ENCODE peak calls at places on chromosome 19, in eight cellular contexts. One of them, this sample, is unnamed.

GRCh38 chr19:49212302-49212701 is 54.7 kb downstream of the TRPM4 start:
- DNase-seq in retina: peak
- DNase-seq in myocyte: peak
- DNase-seq in amygdala: no peak
- DNase-seq in MCF 10A: peak
- DNase-seq in posterior cingulate gyrus: no peak
- DNase-seq in GM18507: no peak
- DNase-seq in IMR-90: no peak
- DNase-seq in this sample: no peak

GRCh38 chr19:45455707-45456499 is 11.9 kb upstream of the FOSB start:
- DNase-seq in retina: peak
- DNase-seq in myocyte: peak
- DNase-seq in amygdala: no peak
- DNase-seq in MCF 10A: peak
- DNase-seq in posterior cingulate gyrus: no peak
- DNase-seq in GM18507: no peak
- DNase-seq in IMR-90: peak
- DNase-seq in this sample: peak

GRCh38 chr19:29873024-29873800 is 61.4 kb downstream of the CCNE1 start:
- DNase-seq in retina: peak
- DNase-seq in myocyte: peak
- DNase-seq in amygdala: no peak
- DNase-seq in MCF 10A: peak
- DNase-seq in posterior cingulate gyrus: peak
- DNase-seq in GM18507: peak
- DNase-seq in IMR-90: no peak
- DNase-seq in this sample: no peak

GRCh38 chr19:31054430-31054829 is 294.8 kb downstream of the TSHZ3 start:
- DNase-seq in retina: no peak
- DNase-seq in myocyte: peak
- DNase-seq in amygdala: no peak
- DNase-seq in MCF 10A: peak
- DNase-seq in posterior cingulate gyrus: no peak
- DNase-seq in GM18507: no peak
- DNase-seq in IMR-90: peak
- DNase-seq in this sample: no peak

GRCh38 chr19:31127132-31127967 is 221.9 kb downstream of the TSHZ3 start:
- DNase-seq in retina: no peak
- DNase-seq in myocyte: peak
- DNase-seq in amygdala: no peak
- DNase-seq in MCF 10A: peak
- DNase-seq in posterior cingulate gyrus: no peak
- DNase-seq in GM18507: no peak
- DNase-seq in IMR-90: peak
- DNase-seq in this sample: no peak

GRCh38 chr19:3556978-3557460 is 367 bp downstream of the MFSD12 start:
- DNase-seq in retina: peak
- DNase-seq in myocyte: peak
- DNase-seq in amygdala: no peak
- DNase-seq in MCF 10A: peak
- DNase-seq in posterior cingulate gyrus: no peak
- DNase-seq in GM18507: no peak
- DNase-seq in IMR-90: peak
- DNase-seq in this sample: no peak

GRCh38 chr19:5588906-5589676 is 21.3 kb upstream of the TINCR start:
- DNase-seq in retina: no peak
- DNase-seq in myocyte: no peak
- DNase-seq in amygdala: no peak
- DNase-seq in MCF 10A: no peak
- DNase-seq in posterior cingulate gyrus: no peak
- DNase-seq in GM18507: no peak
- DNase-seq in IMR-90: no peak
- DNase-seq in this sample: no peak

GRCh38 chr19:3154957-3155736 is 19.3 kb downstream of the GNA15 start:
- DNase-seq in retina: no peak
- DNase-seq in myocyte: peak
- DNase-seq in amygdala: no peak
- DNase-seq in MCF 10A: peak
- DNase-seq in posterior cingulate gyrus: no peak
- DNase-seq in GM18507: peak
- DNase-seq in IMR-90: peak
- DNase-seq in this sample: peak

GRCh38 chr19:47848871-47849473 is 10.1 kb upstream of the TPRX2 start:
- DNase-seq in retina: peak
- DNase-seq in myocyte: no peak
- DNase-seq in amygdala: no peak
- DNase-seq in MCF 10A: peak
- DNase-seq in posterior cingulate gyrus: no peak
- DNase-seq in GM18507: no peak
- DNase-seq in IMR-90: no peak
- DNase-seq in this sample: no peak

GRCh38 chr19:33622809-33623511 is 1.2 kb downstream of the CHST8 start:
- DNase-seq in retina: peak
- DNase-seq in myocyte: no peak
- DNase-seq in amygdala: no peak
- DNase-seq in MCF 10A: no peak
- DNase-seq in posterior cingulate gyrus: no peak
- DNase-seq in GM18507: no peak
- DNase-seq in IMR-90: no peak
- DNase-seq in this sample: no peak

GRCh38 chr19:23392706-23393105 is 2.6 kb downstream of the ZNF91 start:
- DNase-seq in retina: no peak
- DNase-seq in myocyte: no peak
- DNase-seq in amygdala: no peak
- DNase-seq in MCF 10A: no peak
- DNase-seq in posterior cingulate gyrus: no peak
- DNase-seq in GM18507: no peak
- DNase-seq in IMR-90: no peak
- DNase-seq in this sample: no peak

This sample was measured in DMS 273 treated with DMSO at 0.1 percent for 48 hours.